ENCODE peak calls at places on chromosomes 13 and 19, in nine cellular contexts. M is tibial nerve; G is endodermal cell; P is upper lobe of right lung; W is PC-3; A is CD4-positive, alpha-beta T cell; I is HCT116; U is DND-41; O is H9. H is an unnamed sample.

GRCh38 chr19:13763300-13763699 is 1.0 kb upstream of the MRI1 start:
- DNase-seq in W (no peak), O (no peak), I (no peak), P (no peak), U (no peak), G (no peak), A (no peak), M (no peak), H (no peak)

GRCh38 chr13:98300956-98301641 is 124.0 kb upstream of the RNF113B start:
- DNase-seq in U (no peak), I (no peak), O (no peak), A (no peak), P (no peak), M (no peak), G (no peak), W (peak; percentile 76), H (no peak)

GRCh38 chr19:7230826-7231225 is 63.4 kb downstream of the INSR start:
- DNase-seq in I (no peak), P (peak; percentile 46), O (no peak), M (no peak), G (no peak), A (no peak), W (no peak), U (no peak), H (no peak)

GRCh38 chr13:32031025-32031814 is at the start of gene FRY:
- DNase-seq in I (peak; percentile 15), W (peak; percentile 62), M (peak; percentile 27), P (peak; percentile 78), A (peak; percentile 31), O (peak; percentile 90), G (peak; percentile 93), U (peak; percentile 7), H (peak; percentile 22)

GRCh38 chr19:43438291-43439162 is 23.8 kb downstream of the TEX101 start:
- DNase-seq in I (no peak), M (no peak), O (no peak), A (no peak), W (peak; percentile 67), P (no peak), G (no peak), U (peak; percentile 33), H (no peak)

GRCh38 chr13:66853559-66853958 is 376.6 kb downstream of the PCDH9 start:
- DNase-seq in U (no peak), P (no peak), G (no peak), W (no peak), O (no peak), M (no peak), A (no peak), I (no peak), H (no peak)

GRCh38 chr19:33248104-33248503 is 22.5 kb upstream of the SLC7A10 start:
- DNase-seq in P (no peak), M (no peak), O (no peak), I (no peak), G (no peak), A (no peak), W (no peak), U (no peak), H (no peak)

GRCh38 chr13:28568286-28568685 is 73.4 kb upstream of the FLT1 start:
- DNase-seq in P (peak; percentile 71), G (no peak), W (no peak), M (peak; percentile 34), A (no peak), O (no peak), I (no peak), U (peak; percentile 15), H (no peak)

GRCh38 chr13:100209857-100210580 is 121.1 kb downstream of the PCCA start:
- DNase-seq in W (peak; percentile 67), O (no peak), U (no peak), I (peak; percentile 23), M (no peak), P (no peak), A (no peak), G (no peak), H (no peak)

DNA sequence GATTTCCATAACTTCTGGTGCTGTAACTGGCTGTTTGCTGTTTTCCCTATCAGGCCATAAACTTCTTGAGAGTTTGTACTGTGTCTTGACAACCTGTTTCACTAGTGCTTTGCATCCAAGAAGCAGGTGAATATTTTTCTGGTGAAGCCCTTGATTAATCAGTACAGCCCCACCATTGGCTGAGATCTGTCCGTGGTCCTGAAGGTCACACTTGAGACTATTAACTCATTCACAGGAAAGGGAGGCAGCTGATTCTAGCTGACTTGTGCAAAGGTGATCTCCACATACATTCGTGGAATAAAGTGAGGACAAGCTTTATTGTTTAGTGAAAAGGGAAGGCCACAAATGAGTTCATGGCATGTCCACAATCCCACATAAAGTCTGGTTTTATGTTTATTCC is 61.4 kb upstream of the ZNF835 start:
- DNase-seq in P (no peak), W (peak; percentile 9), I (no peak), O (no peak), G (no peak), U (peak; percentile 61), A (no peak), M (no peak), H (no peak)
- H3K9me3 ChIP-seq in P (peaks cover 3% of the 10 kb centered on the region), W (peaks cover 34% of the 10 kb centered on the region), I (peaks cover 20% of the 10 kb centered on the region), O (peaks cover 58% of the 10 kb centered on the region), G (peaks cover 85% of the 10 kb centered on the region), U (no peaks in the 10 kb centered on the region), A (peaks cover 37% of the 10 kb centered on the region), M (peaks cover 47% of the 10 kb centered on the region), H (peaks cover 9% of the 10 kb centered on the region)

GRCh38 chr19:16445238-16446107 is 26.3 kb downstream of the EPS15L1 start:
- DNase-seq in A (no peak), P (no peak), G (no peak), W (peak; percentile 52), U (no peak), I (no peak), O (no peak), M (no peak), H (no peak)

GRCh38 chr19:16442386-16443276 is 29.1 kb downstream of the EPS15L1 start:
- DNase-seq in I (no peak), O (no peak), G (no peak), U (no peak), W (no peak), P (no peak), A (no peak), M (no peak), H (no peak)

GRCh38 chr19:16444273-16444597 is 27.5 kb downstream of the EPS15L1 start:
- DNase-seq in O (no peak), M (no peak), P (no peak), A (no peak), G (no peak), I (no peak), U (no peak), W (no peak), H (no peak)

GRCh38 chr19:16446108-16447014 is 25.4 kb downstream of the EPS15L1 start:
- DNase-seq in O (no peak), W (no peak), P (no peak), M (no peak), A (no peak), I (no peak), G (no peak), U (no peak), H (no peak)

GRCh38 chr19:16441661-16442071 is 30.1 kb downstream of the EPS15L1 start:
- DNase-seq in A (no peak), M (no peak), O (peak; percentile 71), I (no peak), P (no peak), W (peak; percentile 31), G (peak; percentile 89), U (no peak), H (no peak)
- H3K27ac ChIP-seq in A (no peak overlapping the region), M (no peak overlapping the region), O (no peak overlapping the region), I (no peak overlapping the region), P (no peak overlapping the region), W (no peak overlapping the region), G (peak overlapping the region; percentile 30), U (no peak overlapping the region), H (no peak overlapping the region)

GRCh38 chr13:110259651-110260050 is 47.3 kb downstream of the COL4A1 start:
- DNase-seq in U (no peak), A (no peak), O (no peak), M (no peak), I (no peak), G (no peak), W (no peak), P (no peak), H (no peak)
- H3K27me3 ChIP-seq in U (peaks cover 24% of the 10 kb centered on the region), A (peaks cover 11% of the 10 kb centered on the region), O (no peaks in the 10 kb centered on the region), M (no peaks in the 10 kb centered on the region), I (no peaks in the 10 kb centered on the region), G (no peaks in the 10 kb centered on the region), W (no peaks in the 10 kb centered on the region), P (no peaks in the 10 kb centered on the region), H (no peaks in the 10 kb centered on the region)

GRCh38 chr19:56964526-56964925 is 124.0 kb upstream of the PEG3 start:
- DNase-seq in I (no peak), G (no peak), A (no peak), M (no peak), O (no peak), W (no peak), U (no peak), P (no peak), H (no peak)
- H3K9me3 ChIP-seq in I (peaks cover 12% of the 10 kb centered on the region), G (peaks cover 74% of the 10 kb centered on the region), A (peaks cover 10% of the 10 kb centered on the region), M (peaks cover 22% of the 10 kb centered on the region), O (peaks cover 77% of the 10 kb centered on the region), W (peaks cover 10% of the 10 kb centered on the region), U (no peaks in the 10 kb centered on the region), P (no peaks in the 10 kb centered on the region), H (no peaks in the 10 kb centered on the region)

GRCh38 chr13:45522571-45522970 is 57.8 kb downstream of the COG3 start:
- DNase-seq in G (no peak), P (no peak), I (no peak), W (no peak), A (no peak), O (no peak), M (no peak), U (no peak), H (no peak)

GRCh38 chr13:45519473-45519872 is 54.7 kb downstream of the COG3 start:
- DNase-seq in O (no peak), P (no peak), M (no peak), G (no peak), I (no peak), W (no peak), A (no peak), U (no peak), H (no peak)

GRCh38 chr13:45516757-45517156 is 52.0 kb downstream of the COG3 start:
- DNase-seq in P (no peak), U (no peak), O (no peak), A (no peak), I (no peak), G (no peak), W (no peak), M (no peak), H (no peak)

GRCh38 chr13:45518525-45519235 is 53.9 kb downstream of the COG3 start:
- DNase-seq in I (no peak), P (no peak), W (peak; percentile 79), M (no peak), A (no peak), U (no peak), O (no peak), G (no peak), H (no peak)

GRCh38 chr13:45521292-45521691 is 56.6 kb downstream of the COG3 start:
- DNase-seq in A (no peak), M (peak; percentile 7), W (peak; percentile 79), I (no peak), G (no peak), O (no peak), P (no peak), U (no peak), H (no peak)
- H3K27ac ChIP-seq in A (no peak overlapping the region), M (no peak overlapping the region), W (peak overlapping the region; percentile 52), I (no peak overlapping the region), G (no peak overlapping the region), O (no peak overlapping the region), P (no peak overlapping the region), U (no peak overlapping the region), H (no peak overlapping the region)

H was measured in CD8-positive, alpha-beta memory T cell.